ENCODE peak calls at places on chromosomes 11 and 22, in seven cellular contexts. One of them, this sample, is unnamed.

GRCh38 chr11:105489431-105489830 is 120.4 kb upstream of the GRIA4 start:
- DNase-seq in left cardiac atrium: no peak
- DNase-seq in esophagus muscularis mucosa: no peak
- DNase-seq in Daoy: peak
- DNase-seq in AG09309: no peak
- DNase-seq in stimulated activated CD4-positive, alpha-beta T cell treated with anti-CD3 and anti-CD28 coated beads, Interleukin-15, amount 100 ng/mL, for 1 hour: no peak
- DNase-seq in naive thymus-derived CD4-positive, alpha-beta T cell: no peak
- DNase-seq in this sample: no peak

GRCh38 chr22:28884754-28885375 is 1.5 kb downstream of the ZNRF3 start:
- DNase-seq in esophagus muscularis mucosa: no peak
- DNase-seq in AG09309: no peak
- DNase-seq in stimulated activated CD4-positive, alpha-beta T cell treated with anti-CD3 and anti-CD28 coated beads, Interleukin-15, amount 100 ng/mL, for 1 hour: no peak
- DNase-seq in Daoy: no peak
- DNase-seq in naive thymus-derived CD4-positive, alpha-beta T cell: no peak
- DNase-seq in left cardiac atrium: no peak
- DNase-seq in this sample: no peak

GRCh38 chr11:121318848-121319834 is 26.6 kb downstream of the SC5D start:
- DNase-seq in stimulated activated CD4-positive, alpha-beta T cell treated with anti-CD3 and anti-CD28 coated beads, Interleukin-15, amount 100 ng/mL, for 1 hour: no peak
- DNase-seq in naive thymus-derived CD4-positive, alpha-beta T cell: peak
- DNase-seq in esophagus muscularis mucosa: no peak
- DNase-seq in left cardiac atrium: no peak
- DNase-seq in Daoy: peak
- DNase-seq in AG09309: peak
- DNase-seq in this sample: no peak

GRCh38 chr11:3207530-3208189 is 11.0 kb downstream of the MRGPRG start:
- DNase-seq in stimulated activated CD4-positive, alpha-beta T cell treated with anti-CD3 and anti-CD28 coated beads, Interleukin-15, amount 100 ng/mL, for 1 hour: no peak
- DNase-seq in AG09309: no peak
- DNase-seq in naive thymus-derived CD4-positive, alpha-beta T cell: no peak
- DNase-seq in Daoy: no peak
- DNase-seq in left cardiac atrium: peak
- DNase-seq in esophagus muscularis mucosa: no peak
- DNase-seq in this sample: no peak

GRCh38 chr11:1179641-1180040 is 21.9 kb downstream of the MUC5AC start:
- DNase-seq in AG09309: no peak
- DNase-seq in stimulated activated CD4-positive, alpha-beta T cell treated with anti-CD3 and anti-CD28 coated beads, Interleukin-15, amount 100 ng/mL, for 1 hour: no peak
- DNase-seq in left cardiac atrium: no peak
- DNase-seq in Daoy: no peak
- DNase-seq in esophagus muscularis mucosa: no peak
- DNase-seq in naive thymus-derived CD4-positive, alpha-beta T cell: no peak
- DNase-seq in this sample: no peak

GRCh38 chr22:19571207-19571795 is 47.1 kb upstream of the CLDN5 start:
- DNase-seq in AG09309: no peak
- DNase-seq in stimulated activated CD4-positive, alpha-beta T cell treated with anti-CD3 and anti-CD28 coated beads, Interleukin-15, amount 100 ng/mL, for 1 hour: no peak
- DNase-seq in esophagus muscularis mucosa: no peak
- DNase-seq in left cardiac atrium: no peak
- DNase-seq in Daoy: no peak
- DNase-seq in naive thymus-derived CD4-positive, alpha-beta T cell: no peak
- DNase-seq in this sample: no peak

GRCh38 chr22:27154717-27155116 is 497.3 kb downstream of the MIAT start:
- DNase-seq in Daoy: no peak
- DNase-seq in stimulated activated CD4-positive, alpha-beta T cell treated with anti-CD3 and anti-CD28 coated beads, Interleukin-15, amount 100 ng/mL, for 1 hour: no peak
- DNase-seq in AG09309: no peak
- DNase-seq in naive thymus-derived CD4-positive, alpha-beta T cell: no peak
- DNase-seq in esophagus muscularis mucosa: no peak
- DNase-seq in left cardiac atrium: peak
- DNase-seq in this sample: no peak

GRCh38 chr11:46210133-46210636 is 67.3 kb upstream of the CREB3L1 start:
- DNase-seq in Daoy: peak
- DNase-seq in left cardiac atrium: no peak
- DNase-seq in naive thymus-derived CD4-positive, alpha-beta T cell: no peak
- DNase-seq in esophagus muscularis mucosa: no peak
- DNase-seq in AG09309: peak
- DNase-seq in stimulated activated CD4-positive, alpha-beta T cell treated with anti-CD3 and anti-CD28 coated beads, Interleukin-15, amount 100 ng/mL, for 1 hour: no peak
- DNase-seq in this sample: no peak

GRCh38 chr11:115207916-115208315 is 296.3 kb downstream of the CADM1 start:
- DNase-seq in stimulated activated CD4-positive, alpha-beta T cell treated with anti-CD3 and anti-CD28 coated beads, Interleukin-15, amount 100 ng/mL, for 1 hour: no peak
- DNase-seq in esophagus muscularis mucosa: no peak
- DNase-seq in Daoy: no peak
- DNase-seq in AG09309: no peak
- DNase-seq in left cardiac atrium: no peak
- DNase-seq in naive thymus-derived CD4-positive, alpha-beta T cell: no peak
- DNase-seq in this sample: no peak

GRCh38 chr22:45830531-45831245 is 146.3 kb downstream of the WNT7B start:
- DNase-seq in AG09309: no peak
- DNase-seq in Daoy: peak
- DNase-seq in esophagus muscularis mucosa: no peak
- DNase-seq in left cardiac atrium: no peak
- DNase-seq in stimulated activated CD4-positive, alpha-beta T cell treated with anti-CD3 and anti-CD28 coated beads, Interleukin-15, amount 100 ng/mL, for 1 hour: no peak
- DNase-seq in naive thymus-derived CD4-positive, alpha-beta T cell: no peak
- DNase-seq in this sample: no peak

GRCh38 chr11:72333657-72334056 is 89.7 kb upstream of the PHOX2A start:
- DNase-seq in left cardiac atrium: no peak
- DNase-seq in naive thymus-derived CD4-positive, alpha-beta T cell: peak
- DNase-seq in esophagus muscularis mucosa: no peak
- DNase-seq in AG09309: no peak
- DNase-seq in stimulated activated CD4-positive, alpha-beta T cell treated with anti-CD3 and anti-CD28 coated beads, Interleukin-15, amount 100 ng/mL, for 1 hour: no peak
- DNase-seq in Daoy: no peak
- DNase-seq in this sample: no peak

GRCh38 chr11:75554258-75555022 is 7.6 kb upstream of the SERPINH1 start:
- DNase-seq in Daoy: peak
- DNase-seq in stimulated activated CD4-positive, alpha-beta T cell treated with anti-CD3 and anti-CD28 coated beads, Interleukin-15, amount 100 ng/mL, for 1 hour: no peak
- DNase-seq in esophagus muscularis mucosa: peak
- DNase-seq in naive thymus-derived CD4-positive, alpha-beta T cell: no peak
- DNase-seq in AG09309: peak
- DNase-seq in left cardiac atrium: peak
- DNase-seq in this sample: peak

GRCh38 chr11:112728288-112728687 is 232.9 kb upstream of the NCAM1 start:
- DNase-seq in left cardiac atrium: no peak
- DNase-seq in esophagus muscularis mucosa: peak
- DNase-seq in naive thymus-derived CD4-positive, alpha-beta T cell: no peak
- DNase-seq in Daoy: no peak
- DNase-seq in AG09309: no peak
- DNase-seq in stimulated activated CD4-positive, alpha-beta T cell treated with anti-CD3 and anti-CD28 coated beads, Interleukin-15, amount 100 ng/mL, for 1 hour: no peak
- DNase-seq in this sample: no peak

GRCh38 chr11:128848815-128849455 is 18.2 kb downstream of the KCNJ1 start:
- DNase-seq in Daoy: peak
- DNase-seq in esophagus muscularis mucosa: no peak
- DNase-seq in stimulated activated CD4-positive, alpha-beta T cell treated with anti-CD3 and anti-CD28 coated beads, Interleukin-15, amount 100 ng/mL, for 1 hour: peak
- DNase-seq in AG09309: no peak
- DNase-seq in left cardiac atrium: peak
- DNase-seq in naive thymus-derived CD4-positive, alpha-beta T cell: no peak
- DNase-seq in this sample: peak

GRCh38 chr22:48938741-48939140 is 888.9 kb downstream of the BRD1 start:
- DNase-seq in naive thymus-derived CD4-positive, alpha-beta T cell: no peak
- DNase-seq in stimulated activated CD4-positive, alpha-beta T cell treated with anti-CD3 and anti-CD28 coated beads, Interleukin-15, amount 100 ng/mL, for 1 hour: no peak
- DNase-seq in AG09309: no peak
- DNase-seq in Daoy: no peak
- DNase-seq in esophagus muscularis mucosa: no peak
- DNase-seq in left cardiac atrium: no peak
- DNase-seq in this sample: no peak

GRCh38 chr11:19400296-19400695 is 159.6 kb upstream of the E2F8 start:
- DNase-seq in left cardiac atrium: no peak
- DNase-seq in Daoy: no peak
- DNase-seq in AG09309: no peak
- DNase-seq in naive thymus-derived CD4-positive, alpha-beta T cell: no peak
- DNase-seq in stimulated activated CD4-positive, alpha-beta T cell treated with anti-CD3 and anti-CD28 coated beads, Interleukin-15, amount 100 ng/mL, for 1 hour: no peak
- DNase-seq in esophagus muscularis mucosa: no peak
- DNase-seq in this sample: no peak

GRCh38 chr22:42745118-42745517 is 24.4 kb upstream of the A4GALT start:
- DNase-seq in naive thymus-derived CD4-positive, alpha-beta T cell: no peak
- DNase-seq in esophagus muscularis mucosa: no peak
- DNase-seq in AG09309: no peak
- DNase-seq in stimulated activated CD4-positive, alpha-beta T cell treated with anti-CD3 and anti-CD28 coated beads, Interleukin-15, amount 100 ng/mL, for 1 hour: no peak
- DNase-seq in Daoy: peak
- DNase-seq in left cardiac atrium: no peak
- DNase-seq in this sample: no peak

GRCh38 chr11:63564785-63565350 is 1.7 kb upstream of the PLAAT2 start:
- DNase-seq in naive thymus-derived CD4-positive, alpha-beta T cell: no peak
- DNase-seq in left cardiac atrium: no peak
- DNase-seq in AG09309: no peak
- DNase-seq in Daoy: no peak
- DNase-seq in stimulated activated CD4-positive, alpha-beta T cell treated with anti-CD3 and anti-CD28 coated beads, Interleukin-15, amount 100 ng/mL, for 1 hour: no peak
- DNase-seq in esophagus muscularis mucosa: no peak
- DNase-seq in this sample: no peak

GRCh38 chr22:35422936-35423335 is 23.0 kb downstream of the MCM5 start:
- DNase-seq in esophagus muscularis mucosa: no peak
- DNase-seq in Daoy: no peak
- DNase-seq in left cardiac atrium: no peak
- DNase-seq in naive thymus-derived CD4-positive, alpha-beta T cell: no peak
- DNase-seq in stimulated activated CD4-positive, alpha-beta T cell treated with anti-CD3 and anti-CD28 coated beads, Interleukin-15, amount 100 ng/mL, for 1 hour: no peak
- DNase-seq in AG09309: no peak
- DNase-seq in this sample: no peak

GRCh38 chr11:131584694-131585592 is 214.5 kb downstream of the NTM start:
- DNase-seq in AG09309: no peak
- DNase-seq in Daoy: peak
- DNase-seq in stimulated activated CD4-positive, alpha-beta T cell treated with anti-CD3 and anti-CD28 coated beads, Interleukin-15, amount 100 ng/mL, for 1 hour: no peak
- DNase-seq in esophagus muscularis mucosa: no peak
- DNase-seq in left cardiac atrium: no peak
- DNase-seq in naive thymus-derived CD4-positive, alpha-beta T cell: no peak
- DNase-seq in this sample: no peak